ENCODE peak calls at places on chromosomes 4 and X, in seven cellular contexts. T, J, X, A, V, Z and K are unnamed samples.

GRCh38 chrX:462853-463252 is 76.1 kb upstream of the PPP2R3B start:
- DNase-seq in T (no peak), J (no peak), X (no peak), A (no peak), V (no peak), Z (no peak), K (no peak)

GRCh38 chr4:95044204-95044848 is 286.6 kb downstream of the BMPR1B start:
- DNase-seq in T (no peak), J (peak; percentile 79), X (peak; percentile 23), A (no peak), V (no peak), Z (no peak), K (no peak)

GRCh38 chrX:152895724-152896420 is 2.0 kb upstream of the ZNF185 start:
- DNase-seq in T (no peak), J (no peak), X (no peak), A (no peak), V (no peak), Z (no peak), K (no peak)

GRCh38 chrX:19799319-19800182 is 87.8 kb downstream of the SH3KBP1 start:
- DNase-seq in T (peak; percentile 31), J (no peak), X (no peak), A (no peak), V (no peak), Z (no peak), K (no peak)

GRCh38 chrX:74420194-74421035 is 878 bp upstream of the SLC16A2 start:
- DNase-seq in T (peak; percentile 48), J (peak; percentile 85), X (peak; percentile 48), A (peak; percentile 76), V (peak; percentile 33), Z (peak; percentile 44), K (peak; percentile 57)

GRCh38 chrX:39613508-39613921 is 484.2 kb downstream of the BCOR start:
- DNase-seq in T (no peak), J (peak; percentile 23), X (peak; percentile 21), A (peak; percentile 67), V (peak; percentile 3), Z (no peak), K (no peak)

GRCh38 chrX:122184791-122185190 is 999.3 kb upstream of the GRIA3 start:
- DNase-seq in T (no peak), J (no peak), X (no peak), A (no peak), V (no peak), Z (no peak), K (no peak)

GRCh38 chrX:32155044-32155638 is 1056.2 kb downstream of the DMD start:
- DNase-seq in T (no peak), J (no peak), X (peak; percentile 41), A (no peak), V (no peak), Z (no peak), K (no peak)

GRCh38 chr4:38663801-38664703 is at the start of gene KLF3:
- DNase-seq in T (peak; percentile 82), J (peak; percentile 86), X (peak; percentile 82), A (peak; percentile 81), V (no peak), Z (peak; percentile 86), K (peak; percentile 89)

GRCh38 chr4:1866095-1866755 is 5.0 kb upstream of the NSD2 start:
- DNase-seq in T (no peak), J (no peak), X (no peak), A (no peak), V (no peak), Z (no peak), K (no peak)

GRCh38 chrX:56763556-56764152 is 34.6 kb downstream of the NBDY start:
- DNase-seq in T (peak; percentile 75), J (no peak), X (no peak), A (peak; percentile 31), V (no peak), Z (no peak), K (no peak)

GRCh38 chr4:121764702-121765367 is at the start of gene SMIM43:
- DNase-seq in T (no peak), J (peak; percentile 38), X (peak; percentile 41), A (peak; percentile 56), V (no peak), Z (no peak), K (peak; percentile 18)

GRCh38 chrX:39757971-39758370 is 339.8 kb downstream of the BCOR start:
- DNase-seq in T (peak; percentile 68), J (peak; percentile 70), X (no peak), A (no peak), V (no peak), Z (peak; percentile 73), K (peak; percentile 22)

GRCh38 chr4:82429728-82430192 is 502 bp downstream of the HNRNPDL start:
- DNase-seq in T (no peak), J (peak; percentile 71), X (no peak), A (no peak), V (no peak), Z (no peak), K (no peak)

GRCh38 chrX:115449742-115450141 is 111.2 kb upstream of the PLS3 start:
- DNase-seq in T (no peak), J (no peak), X (no peak), A (no peak), V (no peak), Z (no peak), K (peak; percentile 21)

GRCh38 chr4:8640816-8641215 is 48.3 kb downstream of the CPZ start:
- DNase-seq in T (no peak), J (no peak), X (no peak), A (no peak), V (no peak), Z (no peak), K (no peak)

GRCh38 chr4:94995684-94996394 is 238.1 kb downstream of the BMPR1B start:
- DNase-seq in T (peak; percentile 29), J (peak; percentile 76), X (peak; percentile 74), A (peak; percentile 56), V (peak; percentile 15), Z (no peak), K (peak; percentile 12)

GRCh38 chr4:107546637-107547036 is 173.4 kb downstream of the PAPSS1 start:
- DNase-seq in T (no peak), J (no peak), X (no peak), A (no peak), V (no peak), Z (no peak), K (no peak)

GRCh38 chr4:107541511-107541910 is 178.5 kb downstream of the PAPSS1 start:
- DNase-seq in T (no peak), J (no peak), X (no peak), A (no peak), V (no peak), Z (no peak), K (no peak)
- H3K23ac ChIP-seq in T (no peak overlapping the region), J (no peak overlapping the region), X (no peak overlapping the region), A (no peak overlapping the region), V (no peak overlapping the region), Z (peak overlapping the region; percentile 66), K (no peak overlapping the region)

GRCh38 chrX:26557691-26558321 is 341.8 kb downstream of the MAGEB5 start:
- DNase-seq in T (no peak), J (no peak), X (no peak), A (no peak), V (no peak), Z (no peak), K (no peak)
- H3K23ac ChIP-seq in T (no peak overlapping the region), J (no peak overlapping the region), X (no peak overlapping the region), A (no peak overlapping the region), V (no peak overlapping the region), Z (no peak overlapping the region), K (no peak overlapping the region)

DNA sequence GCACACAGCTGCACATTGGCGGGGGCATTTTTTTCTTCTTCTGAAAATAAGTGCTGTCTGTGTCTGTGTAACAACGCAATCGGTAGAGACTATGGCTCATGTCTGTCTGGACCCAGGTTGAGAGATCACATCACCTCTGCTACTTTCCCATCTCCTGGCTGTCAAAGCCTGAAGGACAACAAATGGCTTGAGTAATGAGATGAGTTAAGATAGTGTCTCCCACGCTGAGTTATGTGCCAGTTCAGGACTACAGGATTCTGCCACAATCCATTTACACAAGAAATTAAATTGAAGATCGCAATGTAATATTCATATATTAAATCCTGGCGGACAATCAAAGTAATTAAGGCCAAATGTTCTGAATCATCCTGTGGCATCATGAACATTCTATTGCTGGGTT is 16.5 kb upstream of the ARHGAP36 start:
- DNase-seq in T (no peak), J (no peak), X (no peak), A (no peak), V (no peak), Z (no peak), K (no peak)
- H3K23ac ChIP-seq in T (no peak overlapping the region), J (no peak overlapping the region), X (no peak overlapping the region), A (no peak overlapping the region), V (no peak overlapping the region), Z (no peak overlapping the region), K (no peak overlapping the region)

DNA sequence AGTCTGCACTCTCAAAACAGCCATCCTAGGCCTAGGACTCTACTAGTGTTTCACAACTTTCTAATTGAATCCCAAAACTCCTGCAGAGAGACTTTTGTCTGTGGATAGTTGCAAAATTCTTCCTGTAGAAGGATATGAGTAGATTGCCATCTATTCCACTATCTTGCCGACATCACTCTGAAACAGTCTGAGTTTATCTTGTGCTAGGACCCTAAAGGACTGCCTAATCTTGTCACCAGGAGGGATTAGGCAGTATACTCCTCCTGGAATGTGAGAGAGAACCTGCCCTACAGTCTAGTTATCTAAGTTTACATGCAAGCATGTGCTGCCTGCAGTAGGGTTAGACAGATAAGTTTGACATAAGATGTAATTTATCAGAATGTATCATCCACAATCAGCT is 1646.6 kb upstream of the PCDH7 start:
- DNase-seq in T (no peak), J (peak; percentile 94), X (no peak), A (no peak), V (no peak), Z (no peak), K (no peak)
- H3K23ac ChIP-seq in T (no peak overlapping the region), J (no peak overlapping the region), X (no peak overlapping the region), A (no peak overlapping the region), V (no peak overlapping the region), Z (no peak overlapping the region), K (no peak overlapping the region)

GRCh38 chr4:3467601-3468031 is 4.5 kb downstream of the DOK7 start:
- DNase-seq in T (no peak), J (peak; percentile 32), X (no peak), A (no peak), V (no peak), Z (no peak), K (no peak)
- H3K23ac ChIP-seq in T (no peak overlapping the region), J (no peak overlapping the region), X (no peak overlapping the region), A (no peak overlapping the region), V (no peak overlapping the region), Z (no peak overlapping the region), K (no peak overlapping the region)